ENCODE peak calls at places on chromosomes 5 and 9, in four cellular contexts. N is K562, M is HepG2, Q is A549. C is an unnamed sample.
A peak's percentile ranks its signal among the peaks of the same experiment; 100 is the strongest.

GRCh38 chr9:33818167-33818831 is 1.3 kb downstream of the UBE2R2 start:
- DNase-seq in N (no peak), M (peak; percentile 47), Q (peak; percentile 10), C (no peak)

GRCh38 chr9:128771745-128772519 is at the start of gene ZER1:
- DNase-seq in N (peak; percentile 94), M (peak; percentile 67), Q (peak; percentile 89), C (peak; percentile 83)

GRCh38 chr9:137918331-137919094 is 40.9 kb downstream of the CACNA1B start:
- DNase-seq in N (no peak), M (no peak), Q (no peak), C (no peak)

GRCh38 chr5:6552612-6553011 is 80.2 kb downstream of the NSUN2 start:
- DNase-seq in N (no peak), M (no peak), Q (no peak), C (no peak)

GRCh38 chr5:163005949-163006348 is 431.4 kb upstream of the CCNG1 start:
- DNase-seq in N (no peak), M (no peak), Q (no peak), C (no peak)

GRCh38 chr9:4048441-4048840 is 251.4 kb downstream of the GLIS3 start:
- DNase-seq in N (no peak), M (no peak), Q (peak; percentile 39), C (peak; percentile 64)

GRCh38 chr5:115486728-115487127 is 57.8 kb downstream of the FEM1C start:
- DNase-seq in N (no peak), M (no peak), Q (no peak), C (no peak)

GRCh38 chr5:151784141-151784540 is 12.4 kb downstream of the G3BP1 start:
- DNase-seq in N (no peak), M (no peak), Q (no peak), C (no peak)

GRCh38 chr9:138046641-138047301 is 169.2 kb downstream of the CACNA1B start:
- DNase-seq in N (no peak), M (no peak), Q (no peak), C (no peak)

GRCh38 chr5:137310051-137310730 is 188.9 kb downstream of the SPOCK1 start:
- DNase-seq in N (no peak), M (no peak), Q (peak; percentile 72), C (peak; percentile 93)

GRCh38 chr9:114499528-114499927 is 5.7 kb downstream of the WHRN start:
- DNase-seq in N (no peak), M (no peak), Q (no peak), C (no peak)

GRCh38 chr9:19999491-20000057 is 210.7 kb upstream of the SLC24A2 start:
- DNase-seq in N (no peak), M (no peak), Q (no peak), C (peak; percentile 87)

GRCh38 chr9:114051281-114051680 is 26.8 kb downstream of the AMBP start:
- DNase-seq in N (no peak), M (no peak), Q (no peak), C (no peak)

GRCh38 chr5:12023614-12024241 is 119.5 kb upstream of the CTNND2 start:
- DNase-seq in N (peak; percentile 44), M (peak; percentile 33), Q (peak; percentile 49), C (peak; percentile 27)

GRCh38 chr5:158700231-158700996 is 399.3 kb downstream of the EBF1 start:
- DNase-seq in N (no peak), M (no peak), Q (no peak), C (no peak)

GRCh38 chr9:90880669-90881068 is 79.0 kb downstream of the SYK start:
- DNase-seq in N (no peak), M (no peak), Q (no peak), C (no peak)

GRCh38 chr5:38783011-38783551 is 62.7 kb upstream of the OSMR start:
- DNase-seq in N (no peak), M (peak; percentile 62), Q (peak; percentile 45), C (peak; percentile 95)

GRCh38 chr9:126386088-126386487 is 59.5 kb downstream of the MVB12B start:
- DNase-seq in N (no peak), M (peak; percentile 37), Q (peak; percentile 42), C (no peak)

GRCh38 chr9:126151671-126152050 is 175.0 kb upstream of the MVB12B start:
- DNase-seq in N (no peak), M (no peak), Q (no peak), C (no peak)

GRCh38 chr9:84697494-84698114 is 28.1 kb downstream of the NTRK2 start:
- DNase-seq in N (peak; percentile 26), M (peak; percentile 22), Q (peak; percentile 47), C (peak; percentile 6)

GRCh38 chr5:178772351-178772750 is 41.9 kb upstream of the ZNF354A start:
- DNase-seq in N (no peak), M (no peak), Q (no peak), C (no peak)

GRCh38 chr5:149345892-149346222 is 558 bp downstream of the GRPEL2 start:
- DNase-seq in N (peak; percentile 43), M (no peak), Q (peak; percentile 23), C (peak; percentile 50)

GRCh38 chr5:76590027-76590426 is 33.2 kb downstream of the F2RL2 start:
- DNase-seq in N (no peak), M (no peak), Q (no peak), C (no peak)

GRCh38 chr5:76595755-76596481 is 27.3 kb downstream of the F2RL2 start:
- DNase-seq in N (no peak), M (no peak), Q (no peak), C (no peak)

GRCh38 chr5:76592692-76593091 is 30.5 kb downstream of the F2RL2 start:
- DNase-seq in N (no peak), M (no peak), Q (no peak), C (no peak)

GRCh38 chr5:76586531-76586930 is 36.7 kb downstream of the F2RL2 start:
- DNase-seq in N (no peak), M (no peak), Q (no peak), C (no peak)

GRCh38 chr5:76591366-76591765 is 31.8 kb downstream of the F2RL2 start:
- DNase-seq in N (no peak), M (no peak), Q (no peak), C (no peak)
- TF ChIP-seq MAZ in N (no peak), M (no peak), Q (no peak), C (no peak)

GRCh38 chr9:92504881-92505280 is 22.6 kb upstream of the ASPN start:
- DNase-seq in N (peak; percentile 37), M (no peak), Q (no peak), C (peak; percentile 35)

GRCh38 chr9:92499701-92500100 is 17.4 kb upstream of the ASPN start:
- DNase-seq in N (no peak), M (no peak), Q (no peak), C (peak; percentile 51)

GRCh38 chr9:92506184-92506857 is 24.0 kb upstream of the ASPN start:
- DNase-seq in N (no peak), M (no peak), Q (peak; percentile 61), C (peak; percentile 95)

GRCh38 chr9:92500725-92501124 is 18.4 kb upstream of the ASPN start:
- DNase-seq in N (no peak), M (no peak), Q (no peak), C (no peak)

GRCh38 chr9:92501671-92502393 is 19.5 kb upstream of the ASPN start:
- DNase-seq in N (peak; percentile 51), M (peak; percentile 46), Q (peak; percentile 65), C (peak; percentile 51)
- TF ChIP-seq MAZ in N (no peak), M (no peak), Q (no peak), C (no peak)

GRCh38 chr5:145938699-145939531 is 2.5 kb downstream of the SH3RF2 start:
- DNase-seq in N (no peak), M (no peak), Q (no peak), C (no peak)

GRCh38 chr5:145939532-145940065 is 3.2 kb downstream of the SH3RF2 start:
- DNase-seq in N (no peak), M (no peak), Q (no peak), C (no peak)

GRCh38 chr5:145937432-145938250 is 1.3 kb downstream of the SH3RF2 start:
- DNase-seq in N (no peak), M (peak; percentile 40), Q (peak; percentile 51), C (peak; percentile 51)

GRCh38 chr5:145934276-145934675 is 2.1 kb upstream of the SH3RF2 start:
- DNase-seq in N (no peak), M (no peak), Q (no peak), C (no peak)

DNA sequence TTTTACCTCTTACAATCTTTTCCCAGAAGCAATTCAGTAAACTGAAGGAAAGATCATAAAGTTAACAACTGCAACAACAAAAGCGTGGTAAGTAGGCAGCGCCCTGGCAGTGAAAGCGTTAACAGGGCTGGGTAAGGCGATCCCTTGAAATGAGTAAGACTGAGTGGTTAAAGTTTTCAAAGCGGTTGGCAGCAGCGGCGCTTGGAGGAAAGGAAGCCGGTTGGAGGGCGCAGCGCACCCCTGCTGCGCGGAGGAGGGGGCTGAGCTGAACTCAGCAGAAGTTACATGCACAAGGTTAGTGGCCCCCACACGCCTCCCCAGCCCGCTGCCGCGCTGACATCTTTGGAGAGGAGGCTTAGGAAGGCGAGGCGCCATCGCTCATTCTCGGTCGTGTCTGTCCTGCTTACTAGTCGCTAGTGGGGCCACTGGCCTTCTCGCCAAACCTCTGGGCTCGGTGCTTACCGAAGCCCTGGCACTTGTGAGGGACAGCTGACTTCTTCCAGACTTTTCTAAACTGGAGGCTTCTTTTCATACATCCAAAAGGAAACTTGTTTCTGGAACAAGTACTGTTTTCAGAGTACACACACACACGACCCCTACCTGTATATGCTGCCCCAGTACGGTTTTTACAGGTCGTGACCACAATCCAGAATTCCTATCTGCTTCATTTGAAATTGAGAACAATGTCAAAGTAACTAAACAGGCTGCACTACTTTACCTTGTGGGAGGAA is at the start of gene SH3RF2:
- DNase-seq in N (peak; percentile 26), M (peak; percentile 67), Q (peak; percentile 82), C (peak; percentile 73)
- TF ChIP-seq MAZ in N (no peak), M (no peak), Q (no peak), C (peak; percentile 43)

GRCh38 chr9:98886691-98887229 is 56.9 kb upstream of the COL15A1 start:
- DNase-seq in N (peak; percentile 77), M (no peak), Q (no peak), C (no peak)

GRCh38 chr9:98888794-98889495 is 54.8 kb upstream of the COL15A1 start:
- DNase-seq in N (no peak), M (no peak), Q (no peak), C (peak; percentile 27)

GRCh38 chr9:98885575-98886292 is 58.0 kb upstream of the COL15A1 start:
- DNase-seq in N (peak; percentile 70), M (no peak), Q (no peak), C (no peak)

GRCh38 chr9:98890256-98890655 is 53.5 kb upstream of the COL15A1 start:
- DNase-seq in N (no peak), M (no peak), Q (no peak), C (no peak)

DNA sequence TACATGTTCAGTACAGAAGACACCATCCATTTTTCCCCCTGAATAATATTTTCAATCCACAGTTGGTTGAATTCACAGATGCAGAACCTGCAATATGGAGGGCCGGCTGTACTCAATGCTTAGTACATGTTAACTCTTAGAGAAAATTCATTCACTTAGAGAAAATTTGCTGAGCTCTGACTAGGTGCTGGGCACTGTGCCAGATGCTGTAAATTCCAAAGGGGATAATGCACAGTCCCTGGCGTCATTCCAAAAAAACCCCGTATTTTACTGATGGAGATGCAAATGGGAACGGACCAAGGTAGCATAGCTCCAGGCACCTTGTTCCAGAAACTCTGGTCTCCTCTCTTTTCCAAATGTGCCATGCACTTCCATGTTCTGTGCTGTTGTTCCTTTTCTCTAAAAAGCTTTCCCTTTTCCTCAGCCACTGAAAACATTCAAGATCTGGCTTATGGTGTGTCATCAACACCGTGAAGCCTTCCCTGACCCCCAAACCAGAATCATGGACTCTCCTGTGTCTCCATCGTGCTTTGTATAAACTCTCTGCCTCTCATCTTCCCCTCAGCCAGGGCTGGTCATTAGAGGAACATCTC is 55.7 kb upstream of the COL15A1 start:
- DNase-seq in N (peak; percentile 39), M (no peak), Q (no peak), C (peak; percentile 45)
- TF ChIP-seq MAZ in N (no peak), M (no peak), Q (no peak), C (no peak)